ENCODE peak calls at places on chromosomes 6 and 20, in seven cellular contexts. H is A549, Q is GM12878, P is HepG2, F is K562, T is H1, J is SK-N-SH. Y is an unnamed sample.

GRCh38 chr20:37340998-37341397 is 4.9 kb upstream of the SRC start:
- DNase-seq in H (no peak), Q (no peak), P (no peak), F (no peak), T (no peak), J (no peak), Y (no peak)

GRCh38 chr6:37367557-37367956 is 13.8 kb downstream of the RNF8 start:
- DNase-seq in H (no peak), Q (no peak), P (no peak), F (no peak), T (no peak), J (no peak), Y (no peak)

GRCh38 chr6:158938811-158939254 is 61.2 kb downstream of the RSPH3 start:
- DNase-seq in H (peak), Q (no peak), P (no peak), F (peak), T (no peak), J (no peak), Y (no peak)

GRCh38 chr20:38434310-38434741 is 802 bp downstream of the SNHG17 start:
- DNase-seq in H (peak), Q (no peak), P (no peak), F (peak), T (no peak), J (peak), Y (peak)

GRCh38 chr6:106800379-106800778 is 171.0 kb downstream of the QRSL1 start:
- DNase-seq in H (no peak), Q (no peak), P (no peak), F (no peak), T (no peak), J (no peak), Y (no peak)

GRCh38 chr6:4405609-4406212 is 270.3 kb upstream of the ECI2 start:
- DNase-seq in H (no peak), Q (no peak), P (no peak), F (no peak), T (no peak), J (no peak), Y (no peak)

GRCh38 chr6:17583811-17584210 is 16.3 kb upstream of the FAM8A1 start:
- DNase-seq in H (no peak), Q (no peak), P (no peak), F (no peak), T (no peak), J (no peak), Y (peak)

GRCh38 chr20:64084209-64085152 is at the start of gene LKAAEAR1:
- DNase-seq in H (no peak), Q (no peak), P (no peak), F (no peak), T (peak), J (no peak), Y (no peak)

GRCh38 chr20:48620486-48621255 is 207.1 kb downstream of the PREX1 start:
- DNase-seq in H (peak), Q (peak), P (peak), F (peak), T (peak), J (peak), Y (peak)

GRCh38 chr6:474454-475185 is 83.1 kb downstream of the IRF4 start:
- DNase-seq in H (no peak), Q (peak), P (no peak), F (no peak), T (no peak), J (peak), Y (no peak)

GRCh38 chr20:61519488-61519887 is 267.4 kb downstream of the CDH4 start:
- DNase-seq in H (no peak), Q (no peak), P (no peak), F (no peak), T (no peak), J (no peak), Y (no peak)

GRCh38 chr6:46626228-46626909 is 26.2 kb downstream of the CYP39A1 start:
- DNase-seq in H (peak), Q (peak), P (peak), F (no peak), T (no peak), J (peak), Y (peak)

GRCh38 chr6:32244946-32245398 is 21.1 kb upstream of the NOTCH4 start:
- DNase-seq in H (peak), Q (no peak), P (peak), F (peak), T (peak), J (peak), Y (peak)

GRCh38 chr20:3847419-3847940 is 846 bp downstream of the MAVS start:
- DNase-seq in H (no peak), Q (no peak), P (no peak), F (no peak), T (no peak), J (no peak), Y (no peak)

GRCh38 chr6:136465766-136466303 is 84.4 kb downstream of the MAP7 start:
- DNase-seq in H (no peak), Q (no peak), P (no peak), F (no peak), T (no peak), J (no peak), Y (peak)

GRCh38 chr6:142569676-142570075 is 267.9 kb downstream of the ADGRG6 start:
- DNase-seq in H (no peak), Q (no peak), P (peak), F (no peak), T (no peak), J (no peak), Y (no peak)
- TF ChIP-seq RFX5 in H (no peak), Q (no peak), P (no peak), F (no peak), T (no peak), J (no peak), Y (no peak)

GRCh38 chr6:167402195-167402686 is 77.4 kb downstream of the TTLL2 start:
- DNase-seq in H (no peak), Q (no peak), P (no peak), F (no peak), T (no peak), J (no peak), Y (no peak)

GRCh38 chr6:167403427-167403826 is 78.5 kb downstream of the TTLL2 start:
- DNase-seq in H (no peak), Q (no peak), P (no peak), F (no peak), T (no peak), J (no peak), Y (no peak)

GRCh38 chr6:167400482-167401138 is 75.7 kb downstream of the TTLL2 start:
- DNase-seq in H (no peak), Q (no peak), P (no peak), F (no peak), T (no peak), J (no peak), Y (no peak)

GRCh38 chr6:167399599-167399998 is 74.7 kb downstream of the TTLL2 start:
- DNase-seq in H (no peak), Q (no peak), P (no peak), F (no peak), T (no peak), J (no peak), Y (no peak)

GRCh38 chr6:167401525-167402194 is 76.8 kb downstream of the TTLL2 start:
- DNase-seq in H (no peak), Q (no peak), P (no peak), F (no peak), T (peak), J (no peak), Y (no peak)
- TF ChIP-seq RFX5 in H (no peak), Q (no peak), P (no peak), F (no peak), T (no peak), J (no peak), Y (no peak)

DNA sequence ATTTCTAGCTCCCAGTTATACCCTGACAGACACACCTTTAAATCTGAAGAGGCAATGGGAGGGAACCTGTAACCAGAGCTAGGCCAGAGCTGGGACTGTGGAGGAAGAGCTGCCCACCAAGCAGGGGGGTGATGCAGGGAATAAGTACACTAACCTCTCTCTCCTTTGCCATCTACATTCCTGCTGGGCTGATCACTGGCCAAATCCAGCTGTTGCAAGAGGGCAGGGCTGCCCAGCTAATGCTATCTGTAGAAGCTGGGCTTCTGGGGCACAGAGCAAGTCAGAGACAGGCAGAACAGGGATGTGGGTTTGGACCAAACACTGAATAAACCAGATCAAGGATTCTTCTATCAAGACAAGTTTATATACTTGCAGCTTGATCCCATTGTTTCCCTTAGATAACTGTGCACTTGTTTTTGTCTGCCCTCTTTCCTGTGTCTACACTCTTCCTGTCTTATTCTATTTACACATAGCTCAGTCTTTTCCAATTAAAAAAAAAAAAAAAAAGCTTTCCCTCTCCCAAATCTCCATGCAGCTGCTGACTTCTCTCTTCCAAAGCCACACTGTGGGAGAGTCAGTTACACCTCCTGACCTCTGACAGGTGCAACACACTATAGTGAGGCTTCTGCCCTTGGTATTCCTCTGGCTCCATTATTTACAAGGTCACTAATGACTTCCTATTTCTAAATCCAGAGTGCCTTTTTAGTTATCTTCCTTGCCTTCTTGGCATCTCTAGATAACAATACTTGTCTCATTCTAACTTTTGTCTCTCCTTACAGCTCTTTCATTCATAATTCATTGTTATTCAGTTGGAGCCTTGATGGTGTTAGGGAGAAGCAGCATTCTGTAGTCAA is 43.7 kb downstream of the TRIM38 start:
- DNase-seq in H (no peak), Q (no peak), P (no peak), F (no peak), T (no peak), J (no peak), Y (no peak)
- TF ChIP-seq RFX5 in H (no peak), Q (no peak), P (no peak), F (no peak), T (no peak), J (no peak), Y (no peak)

GRCh38 chr6:160391419-160392116 is 43.4 kb downstream of the SLC22A3 start:
- DNase-seq in H (peak), Q (no peak), P (peak), F (no peak), T (no peak), J (no peak), Y (no peak)
- TF ChIP-seq RFX5 in H (no peak), Q (no peak), P (no peak), F (no peak), T (no peak), J (no peak), Y (no peak)

GRCh38 chr20:58922036-58922435 is 59.0 kb upstream of the NELFCD start:
- DNase-seq in H (no peak), Q (no peak), P (no peak), F (no peak), T (no peak), J (no peak), Y (no peak)

GRCh38 chr20:58923117-58923712 is 57.8 kb upstream of the NELFCD start:
- DNase-seq in H (no peak), Q (no peak), P (no peak), F (no peak), T (no peak), J (no peak), Y (no peak)

GRCh38 chr20:58926802-58927489 is 54.1 kb upstream of the NELFCD start:
- DNase-seq in H (no peak), Q (no peak), P (no peak), F (no peak), T (no peak), J (no peak), Y (no peak)

GRCh38 chr20:58921564-58921963 is 59.5 kb upstream of the NELFCD start:
- DNase-seq in H (no peak), Q (no peak), P (no peak), F (no peak), T (no peak), J (no peak), Y (no peak)
- TF ChIP-seq RFX5 in H (no peak), Q (no peak), P (no peak), F (no peak), T (no peak), J (no peak), Y (no peak)

Y was measured in IMR-90.